ENCODE peak calls at places on chromosomes 16 and 17, in nine cellular contexts. J is activated CD4-positive, alpha-beta memory T cell treated with anti-CD3 and anti-CD28 coated beads, Interleukin-2, amount 10 ng/mL, durations not matched to agents 7 days and 5 days; N is skeletal muscle cell; K is fibroblast of lung; E is mammary epithelial cell; T is GDM1; C is globus pallidus; G is stimulated activated CD8-positive, alpha-beta memory T cell treated with anti-CD3 and anti-CD28 coated beads, Interleukin-4, amount 100 ng/mL, for 24 hours; U is activated CD8-positive, alpha-beta memory T cell treated with anti-CD3 and anti-CD28 coated beads for 1 hour. Y is an unnamed sample.

GRCh38 chr17:81911277-81911961 is at the start of gene PCYT2:
- DNase-seq in J (peak), N (peak), K (peak), E (peak), T (peak), C (peak), G (peak), U (peak), Y (peak)

GRCh38 chr17:46837521-46837920 is 13.9 kb upstream of the WNT9B start:
- DNase-seq in J (no peak), N (no peak), K (no peak), E (no peak), T (no peak), C (no peak), G (no peak), U (no peak), Y (no peak)

GRCh38 chr17:17732892-17733670 is 51.8 kb downstream of the RAI1 start:
- DNase-seq in J (no peak), N (no peak), K (peak), E (peak), T (no peak), C (no peak), G (no peak), U (no peak), Y (no peak)

GRCh38 chr17:4604111-4604644 is 19.8 kb downstream of the SMTNL2 start:
- DNase-seq in J (no peak), N (peak), K (peak), E (no peak), T (no peak), C (no peak), G (no peak), U (no peak), Y (peak)

GRCh38 chr17:6701719-6702118 is 11.4 kb downstream of the SLC13A5 start:
- DNase-seq in J (peak), N (no peak), K (no peak), E (no peak), T (no peak), C (no peak), G (peak), U (peak), Y (no peak)

GRCh38 chr16:85600905-85601639 is 12.1 kb upstream of the GSE1 start:
- DNase-seq in J (no peak), N (no peak), K (no peak), E (no peak), T (no peak), C (no peak), G (no peak), U (no peak), Y (no peak)

GRCh38 chr17:30503558-30503957 is 26.4 kb downstream of the GOSR1 start:
- DNase-seq in J (no peak), N (no peak), K (peak), E (no peak), T (no peak), C (no peak), G (no peak), U (no peak), Y (no peak)

GRCh38 chr17:79892457-79893236 is 53.4 kb upstream of the CBX4 start:
- DNase-seq in J (no peak), N (no peak), K (no peak), E (peak), T (no peak), C (no peak), G (no peak), U (no peak), Y (no peak)

GRCh38 chr16:47262938-47263337 is 119.2 kb upstream of the NETO2 start:
- DNase-seq in J (no peak), N (no peak), K (no peak), E (no peak), T (no peak), C (no peak), G (no peak), U (no peak), Y (no peak)

GRCh38 chr16:83205896-83206295 is 579.1 kb downstream of the CDH13 start:
- DNase-seq in J (no peak), N (no peak), K (peak), E (peak), T (no peak), C (no peak), G (no peak), U (no peak), Y (no peak)

GRCh38 chr17:48513097-48513496 is 17.7 kb downstream of the HOXB1 start:
- DNase-seq in J (no peak), N (no peak), K (no peak), E (no peak), T (no peak), C (no peak), G (no peak), U (no peak), Y (no peak)

GRCh38 chr17:57875109-57876022 is 25.5 kb upstream of the MRPS23 start:
- DNase-seq in J (no peak), N (peak), K (peak), E (peak), T (peak), C (peak), G (no peak), U (no peak), Y (peak)